ENCODE peak calls at places on chromosomes 16 and 17, in ten cellular contexts. M is LNCaP clone FGC; H is GM06990; J is GM20000; O is retina; Q is activated B cell treated with CpG ODN at 0.5 μM for 24 hours; P is activated CD4-positive, alpha-beta T cell treated with anti-CD3 and anti-CD28 coated beads, Interleukin-2, amount 10 ng/mL, durations not matched to agents 7 days and 5 days; C is fibroblast of lung; V is IMR-90; X is NCI-H460. R is an unnamed sample.

GRCh38 chr17:40598021-40598927 is 33.0 kb upstream of the CCR7 start:
- DNase-seq in Q (no peak), X (no peak), O (no peak), P (peak; percentile 66), M (no peak), V (no peak), H (peak; percentile 84), J (peak; percentile 53), C (no peak), R (no peak)

GRCh38 chr16:1949507-1949906 is 5.0 kb downstream of the RPL3L start:
- DNase-seq in O (no peak), Q (no peak), C (no peak), H (no peak), V (no peak), X (no peak), J (no peak), M (no peak), P (no peak), R (no peak)

GRCh38 chr17:33302394-33302793 is 9.3 kb upstream of the ASIC2 start:
- DNase-seq in C (no peak), Q (no peak), J (no peak), M (peak; percentile 79), X (no peak), P (no peak), H (no peak), O (no peak), V (no peak), R (no peak)

GRCh38 chr16:24844101-24845030 is 1.4 kb upstream of the SLC5A11 start:
- DNase-seq in O (no peak), C (no peak), P (no peak), J (no peak), H (no peak), Q (no peak), M (no peak), V (peak; percentile 28), X (peak; percentile 13), R (no peak)

GRCh38 chr16:83967838-83968482 is at the start of gene NECAB2:
- DNase-seq in C (no peak), P (no peak), H (peak; percentile 37), V (peak; percentile 8), O (peak; percentile 60), J (peak; percentile 91), M (no peak), X (no peak), Q (no peak), R (no peak)

GRCh38 chr17:47252209-47252608 is 1.4 kb upstream of the ITGB3 start:
- DNase-seq in O (no peak), H (no peak), C (no peak), J (no peak), P (no peak), M (no peak), X (no peak), V (no peak), Q (no peak), R (no peak)

GRCh38 chr17:73430165-73430680 is 118.4 kb upstream of the CDC42EP4 start:
- DNase-seq in C (no peak), O (no peak), Q (no peak), M (no peak), X (no peak), P (no peak), H (no peak), V (no peak), J (no peak), R (no peak)

GRCh38 chr17:10616502-10617119 is 40.5 kb downstream of the MYH3 start:
- DNase-seq in H (no peak), O (peak; percentile 76), P (peak; percentile 72), X (peak; percentile 71), J (peak; percentile 70), V (peak; percentile 61), M (peak; percentile 32), C (peak; percentile 71), Q (peak; percentile 65), R (peak; percentile 33)